ENCODE peak calls at places on chromosomes 11 and 22, in seven cellular contexts. V is H9, B is cardiac muscle cell, L is brain microvascular endothelial cell, X is adrenal gland, E is kidney, O is tibial artery. T is an unnamed sample.

GRCh38 chr11:818396-819128 is at the start of gene PNPLA2:
- DNase-seq in O (peak), B (no peak), X (peak), E (peak), V (no peak), L (no peak), T (no peak)

GRCh38 chr11:58939277-58939676 is at the start of gene GLYATL1:
- DNase-seq in L (no peak), X (no peak), E (no peak), B (no peak), V (no peak), O (no peak), T (no peak)

GRCh38 chr11:70829160-70829899 is 423.0 kb downstream of the SHANK2 start:
- DNase-seq in B (no peak), L (no peak), O (no peak), E (no peak), X (no peak), V (no peak), T (no peak)

GRCh38 chr11:109859325-109859724 is 233.9 kb upstream of the ZC3H12C start:
- DNase-seq in L (peak), E (no peak), X (peak), O (no peak), V (no peak), B (no peak), T (no peak)

GRCh38 chr11:129249351-129249750 is 57.2 kb upstream of the ARHGAP32 start:
- DNase-seq in X (no peak), L (peak), O (no peak), V (no peak), E (no peak), B (no peak), T (no peak)

GRCh38 chr22:49436056-49436455 is 391.6 kb downstream of the BRD1 start:
- DNase-seq in V (no peak), E (no peak), O (peak), X (no peak), B (no peak), L (no peak), T (no peak)

GRCh38 chr11:119795231-119795630 is 66.2 kb upstream of the NECTIN1 start:
- DNase-seq in E (peak), V (no peak), X (no peak), O (no peak), L (peak), B (no peak), T (no peak)

GRCh38 chr11:70834984-70835560 is 417.3 kb downstream of the SHANK2 start:
- DNase-seq in E (no peak), B (no peak), O (no peak), V (no peak), L (no peak), X (no peak), T (no peak)

GRCh38 chr11:74139151-74139918 is 31.5 kb downstream of the C2CD3 start:
- DNase-seq in V (no peak), O (no peak), E (no peak), B (no peak), L (no peak), X (no peak), T (no peak)

GRCh38 chr11:44936951-44937543 is 13.6 kb downstream of the TP53I11 start:
- DNase-seq in O (no peak), E (no peak), V (no peak), B (no peak), L (no peak), X (no peak), T (no peak)
- H3K27ac ChIP-seq in O (no peak), E (no peak), V (no peak), B (no peak), L (no peak), X (no peak), T (no peak)

GRCh38 chr11:12019867-12020416 is 11.5 kb upstream of the DKK3 start:
- DNase-seq in V (no peak), L (no peak), O (no peak), E (no peak), X (no peak), B (peak), T (no peak)

GRCh38 chr11:12017243-12017678 is 8.8 kb upstream of the DKK3 start:
- DNase-seq in X (no peak), B (no peak), O (no peak), L (peak), E (no peak), V (no peak), T (no peak)

GRCh38 chr11:12019337-12019736 is 10.9 kb upstream of the DKK3 start:
- DNase-seq in X (no peak), L (no peak), B (no peak), V (no peak), E (no peak), O (no peak), T (no peak)

GRCh38 chr11:12017865-12018453 is 9.5 kb upstream of the DKK3 start:
- DNase-seq in O (no peak), V (no peak), E (no peak), L (no peak), B (peak), X (no peak), T (no peak)

GRCh38 chr11:12020546-12020945 is 12.1 kb upstream of the DKK3 start:
- DNase-seq in L (no peak), B (peak), O (no peak), V (no peak), X (no peak), E (no peak), T (no peak)
- H3K27ac ChIP-seq in L (no peak), B (peak), O (no peak), V (no peak), X (no peak), E (no peak), T (no peak)

GRCh38 chr22:26462051-26462450 is 21.5 kb downstream of the HPS4 start:
- DNase-seq in E (no peak), L (no peak), V (no peak), O (no peak), X (no peak), B (no peak), T (no peak)
- H3K27ac ChIP-seq in E (no peak), L (no peak), V (no peak), O (no peak), X (no peak), B (no peak), T (no peak)

GRCh38 chr11:63870351-63871197 is 31.7 kb downstream of the MARK2 start:
- DNase-seq in V (no peak), B (no peak), X (peak), E (peak), O (no peak), L (no peak), T (no peak)
- H3K27ac ChIP-seq in V (no peak), B (peak), X (peak), E (peak), O (peak), L (no peak), T (no peak)

T was measured in coronary artery.